ENCODE peak calls at places on chromosomes 13 and 19, in eight cellular contexts. A is CD4-positive, alpha-beta memory T cell; B is kidney; M is lower leg skin; J is PC-3; G is fibroblast of lung; Z is IMR-90; W is PC-9. I is an unnamed sample.

GRCh38 chr13:40993119-40993518 is 26.0 kb downstream of the ELF1 start:
- DNase-seq in M (no peak), J (no peak), W (no peak), B (no peak), A (no peak), Z (no peak), G (no peak), I (no peak)

GRCh38 chr19:51777570-51778460 is 16.8 kb downstream of the FPR2 start:
- DNase-seq in M (peak; percentile 51), A (peak; percentile 29), J (peak; percentile 87), G (peak; percentile 90), Z (peak; percentile 80), B (peak; percentile 73), W (peak; percentile 63), I (peak; percentile 70)

GRCh38 chr19:49701271-49701786 is 10.4 kb downstream of the CPT1C start:
- DNase-seq in W (no peak), Z (no peak), A (no peak), M (no peak), B (no peak), G (no peak), J (no peak), I (no peak)

GRCh38 chr13:113728571-113729054 is 30.4 kb upstream of the TMEM255B start:
- DNase-seq in G (no peak), Z (no peak), W (no peak), A (no peak), J (no peak), B (peak; percentile 71), M (no peak), I (peak; percentile 70)

GRCh38 chr13:31846984-31847752 is 107.8 kb downstream of the RXFP2 start:
- DNase-seq in B (no peak), Z (no peak), W (no peak), J (no peak), M (no peak), G (no peak), A (no peak), I (no peak)

GRCh38 chr19:41521860-41522555 is 54.0 kb upstream of the CEACAM21 start:
- DNase-seq in Z (no peak), W (no peak), B (peak; percentile 75), M (no peak), J (no peak), G (no peak), A (peak; percentile 43), I (peak; percentile 90)

GRCh38 chr19:15583346-15583745 is 31.7 kb upstream of the CYP4F8 start:
- DNase-seq in W (no peak), G (no peak), J (no peak), B (no peak), A (no peak), M (no peak), Z (no peak), I (no peak)

GRCh38 chr19:4557971-4558941 is 1.2 kb downstream of the SEMA6B start:
- DNase-seq in W (no peak), M (no peak), B (no peak), A (no peak), Z (no peak), G (no peak), J (peak; percentile 62), I (peak; percentile 90)

GRCh38 chr19:29887498-29887897 is 54.5 kb upstream of the URI1 start:
- DNase-seq in Z (peak; percentile 10), M (no peak), J (no peak), A (no peak), W (no peak), G (no peak), B (no peak), I (no peak)

GRCh38 chr13:60756306-60756705 is 359.3 kb downstream of the TDRD3 start:
- DNase-seq in A (no peak), M (no peak), W (no peak), J (peak; percentile 8), G (no peak), Z (no peak), B (no peak), I (no peak)

GRCh38 chr19:57068921-57069697 is 50.7 kb upstream of the USP29 start:
- DNase-seq in G (no peak), Z (no peak), W (no peak), B (no peak), M (no peak), A (no peak), J (peak; percentile 4), I (no peak)

GRCh38 chr19:336067-336614 is 8.5 kb downstream of the MIER2 start:
- DNase-seq in Z (no peak), J (no peak), B (no peak), M (no peak), W (no peak), G (no peak), A (no peak), I (no peak)

DNA sequence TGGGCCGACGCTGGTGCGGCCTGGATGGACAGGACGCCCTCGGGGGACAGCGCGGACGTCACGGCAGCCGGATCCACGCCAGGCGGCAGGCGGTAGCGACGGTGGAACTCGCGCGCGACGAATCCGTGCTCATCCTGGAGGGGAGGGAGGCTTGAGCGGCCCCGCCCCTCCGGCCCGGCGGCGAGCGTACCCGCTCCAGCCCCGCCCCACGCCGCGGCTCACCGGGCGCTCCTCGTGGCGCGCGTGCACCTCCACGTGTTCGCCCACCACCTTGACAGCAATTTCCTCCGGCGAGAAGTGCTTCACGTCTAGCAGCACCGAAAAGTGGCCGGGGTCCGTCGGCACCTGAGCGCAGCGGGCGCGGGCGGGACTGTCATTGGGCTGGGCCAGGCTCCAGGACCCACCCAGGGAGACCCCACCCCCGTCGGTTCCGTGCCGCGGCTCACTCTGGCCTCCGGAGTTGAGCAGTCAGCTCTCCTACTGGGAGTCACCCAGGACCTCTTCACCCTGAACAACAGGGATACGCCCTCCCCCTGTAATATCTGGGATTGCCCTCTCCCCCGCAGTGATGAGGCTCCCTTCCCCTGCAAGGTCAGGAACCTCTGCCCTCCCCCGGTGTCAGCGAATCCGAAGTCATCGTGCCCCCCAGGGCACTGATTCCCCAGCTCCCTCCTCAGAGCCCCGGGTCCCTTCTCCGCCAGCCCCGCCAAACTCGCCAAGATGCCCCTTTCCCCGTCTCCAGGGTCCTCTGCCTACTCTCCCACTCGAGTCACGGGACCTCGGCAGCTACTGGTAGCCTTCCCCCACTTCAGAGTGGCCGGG is 1.1 kb downstream of the HSPB6 start:
- DNase-seq in J (no peak), B (peak; percentile 95), A (peak; percentile 62), Z (peak; percentile 55), W (no peak), G (peak; percentile 86), M (peak; percentile 70), I (peak; percentile 84)
- H3K4me3 ChIP-seq in J (no peak overlapping the region), B (peak overlapping the region; percentile 41), A (no peak overlapping the region), Z (peak overlapping the region; percentile 50), W (no peak overlapping the region), G (peak overlapping the region; percentile 83), M (no peak overlapping the region), I (peak overlapping the region; percentile 21)

GRCh38 chr19:2042485-2043268 is 8.4 kb downstream of the MKNK2 start:
- DNase-seq in J (no peak), W (no peak), M (peak; percentile 43), Z (no peak), G (no peak), B (peak; percentile 85), A (no peak), I (peak; percentile 83)

GRCh38 chr19:2039959-2040646 is 10.9 kb downstream of the MKNK2 start:
- DNase-seq in A (no peak), M (peak; percentile 15), J (no peak), Z (no peak), W (no peak), B (peak; percentile 83), G (no peak), I (peak; percentile 75)

GRCh38 chr19:2040647-2041435 is 10.2 kb downstream of the MKNK2 start:
- DNase-seq in M (no peak), G (no peak), Z (no peak), J (no peak), B (peak; percentile 77), W (no peak), A (no peak), I (peak; percentile 75)

GRCh38 chr19:2041686-2042484 is 9.2 kb downstream of the MKNK2 start:
- DNase-seq in G (peak; percentile 93), A (peak; percentile 99), Z (peak; percentile 85), W (no peak), M (peak; percentile 95), J (peak; percentile 51), B (peak; percentile 100), I (peak; percentile 98)

DNA sequence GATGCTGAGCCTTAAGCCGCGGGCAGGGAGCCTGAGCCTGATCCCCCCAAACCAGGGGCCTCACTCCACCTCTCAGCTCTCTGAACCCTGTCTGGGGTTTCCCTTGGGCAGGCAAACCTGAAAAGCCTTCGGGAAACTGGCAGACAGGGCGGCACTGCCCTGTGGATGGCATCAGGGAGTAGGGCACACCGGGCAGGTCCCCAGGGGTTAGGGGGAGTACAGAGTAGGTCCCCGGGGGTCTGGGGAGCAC is 9.7 kb downstream of the MKNK2 start:
- DNase-seq in G (no peak), A (no peak), W (no peak), B (no peak), J (no peak), M (no peak), Z (no peak), I (no peak)
- H3K4me3 ChIP-seq in G (no peak overlapping the region), A (peak overlapping the region; percentile 36), W (no peak overlapping the region), B (no peak overlapping the region), J (no peak overlapping the region), M (no peak overlapping the region), Z (no peak overlapping the region), I (peak overlapping the region; percentile 43)

DNA sequence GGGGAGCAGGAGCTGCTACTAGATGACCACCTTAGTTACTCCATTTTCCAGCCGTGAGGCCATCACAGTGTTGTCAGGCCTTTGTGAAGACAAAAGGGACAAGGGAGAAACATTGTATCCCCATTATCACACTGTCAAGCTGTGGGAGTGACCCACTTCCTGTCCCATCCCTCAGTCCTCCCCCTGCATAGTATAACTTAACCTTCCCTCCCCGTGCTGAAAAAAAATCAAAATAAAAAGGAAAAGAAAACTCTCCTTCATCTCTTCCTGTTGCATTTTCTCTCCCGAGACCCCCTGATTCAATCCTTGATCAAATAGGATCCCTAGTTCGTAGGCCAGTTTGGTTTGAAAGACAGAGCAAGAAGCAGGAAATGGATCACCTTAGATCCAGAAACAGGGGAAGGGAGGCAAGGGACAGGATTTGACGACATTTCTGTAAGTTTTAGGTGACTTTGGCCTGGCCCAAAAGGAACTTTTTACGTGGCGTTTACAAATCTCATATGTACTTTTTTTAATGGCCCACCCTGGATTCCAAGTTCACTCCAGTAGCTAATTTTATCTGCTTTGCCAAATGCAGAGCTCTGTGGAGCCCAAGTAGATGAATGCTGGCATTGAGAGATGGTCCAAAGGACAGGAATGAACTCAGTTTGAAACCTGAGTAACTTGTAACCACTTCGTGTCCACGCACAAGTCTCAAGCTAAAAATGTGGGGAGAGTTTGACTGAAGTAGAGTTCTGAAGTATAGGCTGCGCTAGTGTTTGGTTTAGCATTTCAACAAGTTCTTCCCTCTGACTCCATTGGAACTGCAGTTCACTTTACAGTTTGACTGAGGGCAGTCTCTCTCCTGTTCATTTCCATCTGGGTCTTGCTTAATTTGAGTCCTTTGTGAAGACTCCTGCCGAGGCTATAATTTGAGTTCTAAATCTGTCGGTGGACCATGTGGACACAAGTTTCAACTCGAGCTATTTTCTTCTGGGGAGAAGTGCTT is 16.6 kb upstream of the GATAD2A start:
- DNase-seq in M (no peak), W (no peak), Z (no peak), B (peak; percentile 5), J (no peak), A (no peak), G (no peak), I (no peak)
- H3K4me3 ChIP-seq in M (no peak overlapping the region), W (no peak overlapping the region), Z (no peak overlapping the region), B (peak overlapping the region; percentile 33), J (no peak overlapping the region), A (no peak overlapping the region), G (no peak overlapping the region), I (no peak overlapping the region)

DNA sequence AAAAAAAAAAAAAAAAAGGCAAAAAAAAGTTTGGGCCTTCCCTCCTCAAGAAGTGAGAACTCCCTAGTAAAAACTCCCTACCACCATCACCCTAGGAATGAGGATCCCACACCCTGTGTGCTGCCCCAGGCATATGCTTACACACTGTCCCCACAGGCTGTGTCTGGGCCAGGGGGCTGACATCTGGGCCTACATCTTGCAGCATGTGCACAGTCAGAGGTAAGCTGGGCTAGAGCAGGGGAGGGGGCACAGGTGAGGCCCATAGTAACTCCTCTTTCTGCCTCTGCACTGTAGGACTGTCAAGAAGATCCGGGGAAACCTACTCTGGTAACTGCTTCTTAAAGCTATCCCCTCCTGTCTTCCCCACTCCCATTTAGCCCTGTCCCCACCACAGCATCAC is 1.0 kb downstream of the HAUS5 start:
- DNase-seq in B (no peak), Z (no peak), J (no peak), G (no peak), W (no peak), M (no peak), A (no peak), I (no peak)
- H3K4me3 ChIP-seq in B (no peak overlapping the region), Z (no peak overlapping the region), J (no peak overlapping the region), G (no peak overlapping the region), W (peak overlapping the region; percentile 68), M (no peak overlapping the region), A (no peak overlapping the region), I (no peak overlapping the region)

I was measured in left lung.